ENCODE peak calls at places on chromosomes 7 and 10, in four cellular contexts. H is activated CD4-positive, alpha-beta T cell treated with anti-CD3 and anti-CD28 coated beads, Interleukin-2, amount 50 U/mL, for 4 hours; M is RWPE1; A is AG04449. B is an unnamed sample.

GRCh38 chr7:33905389-33906032 is at the start of gene BMPER:
- DNase-seq in H (no peak), M (peak; percentile 18), A (no peak), B (no peak)

GRCh38 chr7:123637203-123637602 is 18.5 kb upstream of the LMOD2 start:
- DNase-seq in H (no peak), M (no peak), A (no peak), B (no peak)

GRCh38 chr7:39951156-39951942 is 1.3 kb downstream of the CDK13 start:
- DNase-seq in H (peak; percentile 56), M (peak; percentile 44), A (no peak), B (peak; percentile 45)

GRCh38 chr7:22193361-22194016 is 163.5 kb downstream of the RAPGEF5 start:
- DNase-seq in H (no peak), M (no peak), A (no peak), B (no peak)

GRCh38 chr10:92517034-92517655 is 56.7 kb downstream of the IDE start:
- DNase-seq in H (peak; percentile 63), M (peak; percentile 55), A (no peak), B (peak; percentile 66)

GRCh38 chr7:142567676-142568075 is 181.6 kb upstream of the PRSS1 start:
- DNase-seq in H (no peak), M (no peak), A (no peak), B (no peak)

GRCh38 chr10:683448-684071 is 5.9 kb downstream of the DIP2C start:
- DNase-seq in H (no peak), M (peak; percentile 43), A (peak; percentile 74), B (no peak)

GRCh38 chr10:103558916-103559315 is 65.4 kb downstream of the NEURL1 start:
- DNase-seq in H (no peak), M (no peak), A (no peak), B (no peak)

B was measured in activated T-cell treated with anti-CD3 and anti-CD28 coated beads for 4 hours.